ENCODE peak calls at places on chromosome 6, in six cellular contexts. Z, N, S, R, T and Y are unnamed samples.
A peak's percentile ranks its signal among the peaks of the same experiment; 100 is the strongest.

GRCh38 chr6:134689676-134690447 is 260.0 kb downstream of the ALDH8A1 start:
- DNase-seq in Z (no peak), N (no peak), S (no peak), R (no peak), T (no peak), Y (peak; percentile 61)

GRCh38 chr6:16637635-16638034 is 123.6 kb downstream of the ATXN1 start:
- DNase-seq in Z (no peak), N (no peak), S (no peak), R (peak; percentile 61), T (no peak), Y (no peak)

GRCh38 chr6:135094403-135094821 is 39.8 kb upstream of the HBS1L start:
- DNase-seq in Z (no peak), N (no peak), S (no peak), R (peak; percentile 34), T (no peak), Y (no peak)

GRCh38 chr6:12886961-12887775 is 170.6 kb downstream of the PHACTR1 start:
- DNase-seq in Z (no peak), N (no peak), S (no peak), R (peak; percentile 17), T (no peak), Y (no peak)

GRCh38 chr6:121187833-121188200 is 146.5 kb downstream of the TBC1D32 start:
- DNase-seq in Z (no peak), N (no peak), S (no peak), R (no peak), T (no peak), Y (no peak)

GRCh38 chr6:22227824-22228610 is 68.8 kb downstream of the PRL start:
- DNase-seq in Z (no peak), N (no peak), S (no peak), R (no peak), T (no peak), Y (no peak)

GRCh38 chr6:11389977-11390376 is 147.6 kb upstream of the TMEM170B start:
- DNase-seq in Z (no peak), N (no peak), S (no peak), R (no peak), T (no peak), Y (no peak)

GRCh38 chr6:15433517-15433874 is 187.6 kb downstream of the JARID2 start:
- DNase-seq in Z (no peak), N (no peak), S (no peak), R (no peak), T (no peak), Y (no peak)

GRCh38 chr6:143158113-143158581 is 97.5 kb downstream of the AIG1 start:
- DNase-seq in Z (no peak), N (no peak), S (no peak), R (peak; percentile 64), T (no peak), Y (no peak)

GRCh38 chr6:34912715-34913464 is 23.8 kb downstream of the ANKS1A start:
- DNase-seq in Z (no peak), N (no peak), S (no peak), R (peak; percentile 85), T (no peak), Y (no peak)

GRCh38 chr6:149900620-149901443 is 2.9 kb upstream of the RAET1E start:
- DNase-seq in Z (no peak), N (no peak), S (no peak), R (no peak), T (no peak), Y (no peak)

GRCh38 chr6:7758456-7758855 is 32.6 kb downstream of the BMP6 start:
- DNase-seq in Z (no peak), N (peak; percentile 44), S (no peak), R (peak; percentile 79), T (no peak), Y (no peak)

GRCh38 chr6:94389218-94389617 is 969.9 kb upstream of the EPHA7 start:
- DNase-seq in Z (no peak), N (no peak), S (no peak), R (no peak), T (no peak), Y (no peak)

GRCh38 chr6:19613678-19614077 is 223.5 kb upstream of the ID4 start:
- DNase-seq in Z (no peak), N (no peak), S (no peak), R (peak; percentile 1), T (no peak), Y (no peak)

GRCh38 chr6:169656626-169657610 is 44.9 kb downstream of the WDR27 start:
- DNase-seq in Z (no peak), N (no peak), S (no peak), R (no peak), T (no peak), Y (no peak)

GRCh38 chr6:79710127-79710526 is 79.0 kb downstream of the SH3BGRL2 start:
- DNase-seq in Z (no peak), N (no peak), S (no peak), R (no peak), T (no peak), Y (no peak)

GRCh38 chr6:167513763-167514162 is 188.9 kb downstream of the TTLL2 start:
- DNase-seq in Z (no peak), N (no peak), S (no peak), R (no peak), T (no peak), Y (no peak)

GRCh38 chr6:137980777-137981176 is 113.7 kb downstream of the TNFAIP3 start:
- DNase-seq in Z (no peak), N (no peak), S (no peak), R (no peak), T (no peak), Y (no peak)

GRCh38 chr6:14149053-14149746 is 31.6 kb downstream of the CD83 start:
- DNase-seq in Z (no peak), N (no peak), S (no peak), R (no peak), T (no peak), Y (no peak)

GRCh38 chr6:160534050-160534696 is 129.9 kb downstream of the LPA start:
- DNase-seq in Z (peak; percentile 26), N (peak; percentile 37), S (no peak), R (peak; percentile 48), T (peak; percentile 42), Y (peak; percentile 22)

GRCh38 chr6:158808918-158809678 is 10.1 kb downstream of the EZR start:
- DNase-seq in Z (no peak), N (no peak), S (no peak), R (no peak), T (no peak), Y (no peak)

GRCh38 chr6:18515767-18516166 is 128.6 kb downstream of the RNF144B start:
- DNase-seq in Z (no peak), N (no peak), S (no peak), R (no peak), T (no peak), Y (no peak)

GRCh38 chr6:83252717-83253116 is 59.6 kb downstream of the RWDD2A start:
- DNase-seq in Z (no peak), N (no peak), S (no peak), R (peak; percentile 52), T (no peak), Y (no peak)

GRCh38 chr6:36755435-36756348 is 58.1 kb downstream of the RAB44 start:
- DNase-seq in Z (peak; percentile 32), N (no peak), S (no peak), R (peak; percentile 47), T (peak; percentile 54), Y (no peak)

GRCh38 chr6:170085475-170086401 is 205.1 kb downstream of the DLL1 start:
- DNase-seq in Z (no peak), N (no peak), S (no peak), R (no peak), T (peak; percentile 15), Y (peak; percentile 8)

GRCh38 chr6:90186637-90187361 is 109.8 kb downstream of the BACH2 start:
- DNase-seq in Z (no peak), N (no peak), S (no peak), R (no peak), T (no peak), Y (no peak)

GRCh38 chr6:35047265-35048011 is 93.7 kb downstream of the TCP11 start:
- DNase-seq in Z (no peak), N (peak; percentile 42), S (no peak), R (peak; percentile 78), T (no peak), Y (no peak)

GRCh38 chr6:165486183-165487137 is 176.6 kb downstream of the PDE10A start:
- DNase-seq in Z (no peak), N (no peak), S (no peak), R (no peak), T (no peak), Y (no peak)

GRCh38 chr6:53240763-53241162 is 92.1 kb upstream of the GCM1 start:
- DNase-seq in Z (no peak), N (no peak), S (no peak), R (no peak), T (no peak), Y (no peak)

GRCh38 chr6:110105296-110105695 is 74.2 kb downstream of the WASF1 start:
- DNase-seq in Z (no peak), N (no peak), S (no peak), R (no peak), T (no peak), Y (no peak)

GRCh38 chr6:92174398-92175073 is 1244.8 kb downstream of the EPHA7 start:
- DNase-seq in Z (no peak), N (no peak), S (no peak), R (no peak), T (no peak), Y (no peak)

GRCh38 chr6:79984261-79984660 is 20.2 kb upstream of the TTK start:
- DNase-seq in Z (no peak), N (no peak), S (no peak), R (peak; percentile 18), T (no peak), Y (no peak)

GRCh38 chr6:34011298-34011697 is 134.6 kb downstream of the GRM4 start:
- DNase-seq in Z (no peak), N (no peak), S (no peak), R (no peak), T (no peak), Y (no peak)